ENCODE peak calls at places on chromosomes 2 and 18, in ten cellular contexts. J, Z, M, B, X, C, P, U, Q and R are unnamed samples.

GRCh38 chr2:69577467-69578200 is 65.9 kb downstream of the AAK1 start:
- DNase-seq in J (no peak), Z (no peak), M (no peak), B (no peak), X (no peak), C (no peak), P (no peak), U (no peak), Q (no peak), R (no peak)

GRCh38 chr2:129479892-129480291 is 499.6 kb upstream of the RAB6C start:
- DNase-seq in J (no peak), Z (no peak), M (no peak), B (no peak), X (no peak), C (no peak), P (no peak), U (no peak), Q (no peak), R (no peak)

GRCh38 chr2:219570194-219570923 is 980 bp downstream of the OBSL1 start:
- DNase-seq in J (no peak), Z (no peak), M (no peak), B (peak; percentile 39), X (no peak), C (no peak), P (peak; percentile 29), U (no peak), Q (peak; percentile 14), R (no peak)

GRCh38 chr2:240455719-240456606 is 20.5 kb downstream of the GPC1 start:
- DNase-seq in J (no peak), Z (no peak), M (no peak), B (no peak), X (no peak), C (no peak), P (no peak), U (no peak), Q (no peak), R (no peak)

GRCh38 chr2:181312515-181312927 is 144.7 kb upstream of the ITGA4 start:
- DNase-seq in J (no peak), Z (no peak), M (peak; percentile 58), B (no peak), X (no peak), C (no peak), P (no peak), U (no peak), Q (no peak), R (no peak)

GRCh38 chr18:49096021-49096420 is 145.3 kb upstream of the SMAD7 start:
- DNase-seq in J (peak; percentile 10), Z (no peak), M (no peak), B (no peak), X (no peak), C (no peak), P (no peak), U (no peak), Q (no peak), R (no peak)

GRCh38 chr2:158742536-158742935 is 52.6 kb upstream of the DAPL1 start:
- DNase-seq in J (no peak), Z (no peak), M (no peak), B (no peak), X (no peak), C (no peak), P (no peak), U (no peak), Q (no peak), R (no peak)

GRCh38 chr18:58359226-58360019 is 269.5 kb downstream of the ALPK2 start:
- DNase-seq in J (no peak), Z (no peak), M (no peak), B (no peak), X (no peak), C (no peak), P (no peak), U (no peak), Q (no peak), R (no peak)

GRCh38 chr2:74945783-74946165 is 12.7 kb upstream of the POLE4 start:
- DNase-seq in J (no peak), Z (no peak), M (no peak), B (no peak), X (no peak), C (no peak), P (peak; percentile 83), U (no peak), Q (peak; percentile 90), R (no peak)

GRCh38 chr2:213148572-213149331 is 2.7 kb downstream of the IKZF2 start:
- DNase-seq in J (peak; percentile 30), Z (no peak), M (peak; percentile 12), B (no peak), X (no peak), C (no peak), P (no peak), U (no peak), Q (no peak), R (no peak)

GRCh38 chr18:31965331-31965970 is 22.5 kb upstream of the TRAPPC8 start:
- DNase-seq in J (no peak), Z (no peak), M (no peak), B (no peak), X (no peak), C (no peak), P (no peak), U (no peak), Q (no peak), R (no peak)

GRCh38 chr2:46134531-46135229 is 162.5 kb upstream of the EPAS1 start:
- DNase-seq in J (peak; percentile 62), Z (no peak), M (no peak), B (no peak), X (peak; percentile 77), C (no peak), P (peak; percentile 67), U (no peak), Q (peak; percentile 89), R (peak; percentile 78)

GRCh38 chr2:98772531-98772930 is 41.6 kb upstream of the MGAT4A start:
- DNase-seq in J (no peak), Z (no peak), M (no peak), B (no peak), X (no peak), C (no peak), P (peak; percentile 63), U (no peak), Q (no peak), R (no peak)

GRCh38 chr2:10668402-10669012 is 21.3 kb downstream of the NOL10 start:
- DNase-seq in J (peak; percentile 78), Z (no peak), M (no peak), B (peak; percentile 64), X (peak; percentile 93), C (no peak), P (peak; percentile 82), U (no peak), Q (peak; percentile 81), R (peak; percentile 46)

GRCh38 chr18:77702686-77703085 is 453.0 kb downstream of the GALR1 start:
- DNase-seq in J (no peak), Z (no peak), M (peak; percentile 12), B (peak; percentile 31), X (peak; percentile 11), C (no peak), P (peak; percentile 10), U (no peak), Q (peak; percentile 19), R (no peak)

GRCh38 chr18:33937270-33937816 is 287.4 kb downstream of the NOL4 start:
- DNase-seq in J (peak; percentile 17), Z (no peak), M (no peak), B (no peak), X (no peak), C (no peak), P (no peak), U (no peak), Q (no peak), R (no peak)

GRCh38 chr2:195363496-195363895 is 293.5 kb upstream of the SLC39A10 start:
- DNase-seq in J (no peak), Z (no peak), M (no peak), B (no peak), X (no peak), C (no peak), P (peak; percentile 42), U (no peak), Q (peak; percentile 18), R (no peak)

GRCh38 chr2:46363535-46364170 is 66.4 kb downstream of the EPAS1 start:
- DNase-seq in J (no peak), Z (no peak), M (no peak), B (no peak), X (no peak), C (no peak), P (peak; percentile 82), U (no peak), Q (peak; percentile 88), R (peak; percentile 76)

GRCh38 chr2:33001823-33002222 is 55.1 kb downstream of the LTBP1 start:
- DNase-seq in J (no peak), Z (no peak), M (no peak), B (no peak), X (no peak), C (no peak), P (no peak), U (no peak), Q (no peak), R (no peak)

GRCh38 chr18:23276456-23276855 is 141.2 kb downstream of the CABLES1 start:
- DNase-seq in J (no peak), Z (no peak), M (no peak), B (no peak), X (no peak), C (no peak), P (no peak), U (no peak), Q (peak; percentile 32), R (no peak)

GRCh38 chr2:26637811-26638310 is 3.3 kb downstream of the CIB4 start:
- DNase-seq in J (no peak), Z (no peak), M (no peak), B (no peak), X (no peak), C (peak; percentile 67), P (no peak), U (no peak), Q (no peak), R (no peak)

GRCh38 chr2:121326628-121327027 is 41.6 kb upstream of the TFCP2L1 start:
- DNase-seq in J (no peak), Z (no peak), M (no peak), B (no peak), X (no peak), C (no peak), P (no peak), U (no peak), Q (no peak), R (no peak)

GRCh38 chr18:26792661-26793060 is 72.8 kb downstream of the AQP4 start:
- DNase-seq in J (no peak), Z (no peak), M (no peak), B (no peak), X (no peak), C (no peak), P (peak; percentile 70), U (no peak), Q (peak; percentile 92), R (peak; percentile 13)

GRCh38 chr2:219003267-219003634 is 10.0 kb upstream of the CRYBA2 start:
- DNase-seq in J (no peak), Z (no peak), M (no peak), B (no peak), X (no peak), C (no peak), P (no peak), U (no peak), Q (no peak), R (no peak)

GRCh38 chr2:235011929-235012631 is 60.3 kb downstream of the SH3BP4 start:
- DNase-seq in J (no peak), Z (no peak), M (no peak), B (peak; percentile 65), X (no peak), C (no peak), P (no peak), U (no peak), Q (no peak), R (no peak)